ENCODE peak calls at places on chromosomes 12 and 14, in seven cellular contexts. S is Peyer's patch; U is activated CD4-positive, CD25-positive, alpha-beta regulatory T cell; X is omental fat pad; T is iris pigment epithelial cell; G is HCEC 1CT; W is choroid plexus epithelial cell. R is an unnamed sample.

GRCh38 chr14:105865266-105865903 is 339.0 kb downstream of the TMEM121 start:
- DNase-seq in S (peak), U (no peak), X (no peak), T (no peak), G (no peak), W (no peak), R (no peak)

GRCh38 chr14:102973706-102974280 is 51.3 kb downstream of the AMN start:
- DNase-seq in S (no peak), U (no peak), X (no peak), T (no peak), G (no peak), W (no peak), R (no peak)

GRCh38 chr14:97137705-97138104 is 340.5 kb downstream of the VRK1 start:
- DNase-seq in S (no peak), U (no peak), X (no peak), T (no peak), G (no peak), W (no peak), R (no peak)

GRCh38 chr14:53767566-53767965 is 189.1 kb downstream of the BMP4 start:
- DNase-seq in S (no peak), U (no peak), X (no peak), T (no peak), G (no peak), W (no peak), R (no peak)

GRCh38 chr12:77362871-77363270 is 297.5 kb upstream of the E2F7 start:
- DNase-seq in S (no peak), U (no peak), X (no peak), T (no peak), G (no peak), W (no peak), R (no peak)

GRCh38 chr12:106345739-106346138 is 11.8 kb upstream of the POLR3B start:
- DNase-seq in S (peak), U (no peak), X (no peak), T (peak), G (peak), W (peak), R (peak)

GRCh38 chr12:97151481-97151880 is 244.4 kb downstream of the NEDD1 start:
- DNase-seq in S (no peak), U (no peak), X (no peak), T (peak), G (no peak), W (no peak), R (no peak)

GRCh38 chr14:104202259-104203070 is 64.1 kb downstream of the KIF26A start:
- DNase-seq in S (no peak), U (no peak), X (no peak), T (no peak), G (no peak), W (no peak), R (no peak)

GRCh38 chr14:23105348-23105824 is 597 bp upstream of the CIROP start:
- DNase-seq in S (no peak), U (no peak), X (no peak), T (no peak), G (no peak), W (no peak), R (no peak)